ENCODE peak calls at places on chromosomes 12 and 14, in five cellular contexts. S is PC-3, M is heart right ventricle, A is breast epithelium, Q is AG09309. D is an unnamed sample.
A peak's percentile ranks its signal among the peaks of the same experiment; 100 is the strongest.

GRCh38 chr12:65926119-65927004 is 102.1 kb downstream of the HMGA2 start:
- DNase-seq in S (no peak), Q (no peak), A (no peak), M (no peak), D (no peak)

GRCh38 chr12:39503445-39503844 is 60.5 kb upstream of the KIF21A start:
- DNase-seq in Q (no peak), S (peak; percentile 84), M (no peak), A (no peak), D (no peak)

GRCh38 chr12:116164263-116164817 is 113.2 kb downstream of the MED13L start:
- DNase-seq in S (no peak), Q (no peak), A (no peak), M (no peak), D (no peak)

GRCh38 chr12:100672075-100672592 is 98.7 kb downstream of the GAS2L3 start:
- DNase-seq in M (no peak), Q (no peak), S (peak; percentile 55), A (no peak), D (no peak)

GRCh38 chr14:98501335-98501734 is 770.7 kb downstream of the BCL11B start:
- DNase-seq in S (peak; percentile 20), Q (no peak), A (no peak), M (no peak), D (peak; percentile 39)

GRCh38 chr12:12701457-12701856 is 5.5 kb upstream of the GPR19 start:
- DNase-seq in A (no peak), M (no peak), S (no peak), Q (no peak), D (no peak)

GRCh38 chr14:58171090-58171489 is 19.1 kb upstream of the ARMH4 start:
- DNase-seq in A (peak; percentile 77), M (peak; percentile 33), Q (peak; percentile 46), S (peak; percentile 99), D (peak; percentile 93)

GRCh38 chr12:56487448-56488040 is 417 bp downstream of the GLS2 start:
- DNase-seq in A (no peak), S (peak; percentile 41), Q (no peak), M (peak; percentile 10), D (peak; percentile 89)

GRCh38 chr14:69354383-69355154 is 43.5 kb downstream of the ERH start:
- DNase-seq in M (no peak), A (no peak), S (no peak), Q (no peak), D (peak; percentile 82)

GRCh38 chr12:49340971-49341776 is 4.2 kb upstream of the C1QL4 start:
- DNase-seq in M (no peak), Q (no peak), S (no peak), A (no peak), D (no peak)

GRCh38 chr12:21651821-21652220 is 5.8 kb downstream of the LDHB start:
- DNase-seq in S (no peak), Q (no peak), A (no peak), M (no peak), D (no peak)

GRCh38 chr12:30955214-30955613 is 28.7 kb downstream of the TSPAN11 start:
- DNase-seq in S (no peak), M (no peak), A (no peak), Q (no peak), D (no peak)

GRCh38 chr14:77123381-77124344 is 17.9 kb downstream of the ZDHHC22 start:
- DNase-seq in Q (no peak), S (peak; percentile 96), A (peak; percentile 77), M (peak; percentile 51), D (peak; percentile 74)

DNA sequence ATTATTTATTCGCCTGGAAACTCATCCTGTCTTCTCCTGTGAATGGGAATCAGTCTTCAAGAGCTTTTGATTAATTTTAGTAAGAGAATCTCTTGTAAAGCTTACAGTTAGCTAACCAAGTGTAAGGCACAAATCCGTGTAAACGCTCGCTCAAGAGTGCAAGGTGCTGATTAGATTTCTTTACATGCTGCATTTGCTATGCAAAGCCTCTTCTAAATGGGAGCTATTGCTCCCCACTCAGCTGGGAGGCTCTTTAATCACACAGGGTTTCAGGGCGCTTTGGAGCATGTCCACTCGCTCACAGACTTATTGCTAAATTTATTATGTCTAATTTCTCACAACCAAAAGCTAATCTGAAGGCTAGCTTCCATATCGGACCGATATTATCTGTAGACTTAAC is 5.0 kb downstream of the FLRT2 start:
- DNase-seq in M (no peak), A (no peak), S (no peak), Q (no peak), D (no peak)
- H3K4me3 ChIP-seq in M (no peak overlapping the region), A (peak overlapping the region; percentile 80), S (no peak overlapping the region), Q (peak overlapping the region; percentile 96), D (no peak overlapping the region)

GRCh38 chr12:102480401-102480800 is at the start of gene IGF1:
- DNase-seq in Q (no peak), A (no peak), M (no peak), S (no peak), D (no peak)
- H3K4me3 ChIP-seq in Q (no peak within 1 kb of the TSS), A (peak within 1 kb of the TSS; percentile 60), M (peak within 1 kb of the TSS; percentile 31), S (no peak within 1 kb of the TSS), D (peak within 1 kb of the TSS; percentile 15)

DNA sequence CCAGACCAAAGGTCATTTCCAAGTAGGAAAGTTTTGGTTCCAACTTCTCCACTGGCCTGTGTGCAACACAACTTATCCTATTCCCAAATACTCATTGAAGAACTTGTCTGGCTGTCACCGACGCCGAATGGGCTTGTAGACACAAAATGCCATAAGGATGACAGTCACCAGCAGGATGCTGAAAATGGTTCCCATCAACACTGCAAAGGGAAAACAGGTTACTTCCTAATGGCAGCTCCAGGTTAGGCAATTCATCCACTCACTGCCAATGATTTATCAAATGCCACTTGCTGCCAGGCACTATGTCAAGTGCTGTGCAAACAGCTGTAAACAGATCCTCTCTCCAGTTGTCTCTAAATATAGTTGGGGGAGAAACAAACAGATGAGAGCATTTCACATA is 6.1 kb downstream of the C12orf76 start:
- DNase-seq in A (no peak), Q (no peak), S (no peak), M (no peak), D (no peak)
- H3K4me3 ChIP-seq in A (no peak overlapping the region), Q (no peak overlapping the region), S (no peak overlapping the region), M (no peak overlapping the region), D (no peak overlapping the region)

GRCh38 chr14:22546722-22547071 is 42.3 kb downstream of the DAD1 start:
- DNase-seq in S (no peak), A (no peak), Q (no peak), M (no peak), D (no peak)

GRCh38 chr14:22544406-22544805 is 44.6 kb downstream of the DAD1 start:
- DNase-seq in Q (no peak), M (no peak), A (no peak), S (no peak), D (no peak)

GRCh38 chr14:22544881-22545420 is 44.1 kb downstream of the DAD1 start:
- DNase-seq in S (no peak), A (no peak), Q (no peak), M (no peak), D (no peak)

GRCh38 chr14:22547309-22547947 is 41.6 kb downstream of the DAD1 start:
- DNase-seq in M (peak; percentile 54), A (no peak), S (no peak), Q (no peak), D (no peak)

DNA sequence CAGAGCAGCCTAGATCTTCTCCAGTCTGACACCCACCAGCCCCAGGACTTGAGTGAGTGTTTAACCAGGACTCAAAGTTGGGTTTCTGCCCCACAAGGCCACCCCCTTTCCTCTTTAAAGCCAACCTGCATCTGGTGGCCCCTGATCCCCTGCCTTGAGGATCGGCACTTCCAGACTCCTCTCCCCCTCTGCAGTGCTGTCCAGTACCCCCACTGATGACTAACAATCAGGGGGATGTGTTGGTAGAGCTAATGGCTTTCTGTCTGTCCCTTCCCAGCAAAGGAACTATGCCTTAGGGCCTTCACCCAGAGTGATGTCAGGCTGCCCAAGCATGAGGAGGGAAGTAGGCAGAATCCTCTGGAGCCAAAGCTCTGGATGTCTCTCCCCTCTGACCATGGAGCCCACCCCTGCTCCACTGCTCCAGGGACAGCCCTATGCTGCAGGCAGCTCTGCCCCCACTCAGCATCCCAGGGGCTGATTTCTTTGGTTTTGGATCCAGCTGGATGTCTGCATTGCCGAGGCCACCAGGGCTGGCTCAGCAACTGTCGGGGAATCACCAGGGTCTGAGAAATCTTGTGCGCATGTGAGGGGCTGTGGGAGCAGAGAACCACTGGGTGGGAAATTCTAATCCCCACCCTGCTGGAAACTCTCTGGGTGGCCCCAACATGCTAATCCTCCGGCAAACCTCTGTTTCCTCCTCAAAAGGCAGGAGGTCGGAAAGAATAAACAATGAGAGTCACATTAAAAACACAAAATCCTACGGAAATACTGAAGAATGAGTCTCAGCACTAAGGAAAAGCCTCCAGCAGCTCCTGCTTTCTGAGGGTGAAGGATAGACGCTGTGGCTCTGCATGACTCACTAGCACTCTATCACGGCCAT is 42.9 kb downstream of the DAD1 start:
- DNase-seq in S (peak; percentile 77), A (no peak), Q (no peak), M (peak; percentile 40), D (no peak)
- H3K4me3 ChIP-seq in S (no peak overlapping the region), A (no peak overlapping the region), Q (no peak overlapping the region), M (no peak overlapping the region), D (no peak overlapping the region)

GRCh38 chr12:91180162-91180561 is 2.5 kb downstream of the DCN start:
- DNase-seq in A (no peak), Q (no peak), M (no peak), S (no peak), D (no peak)
- H3K4me3 ChIP-seq in A (peak overlapping the region; percentile 59), Q (peak overlapping the region; percentile 45), M (peak overlapping the region; percentile 29), S (no peak overlapping the region), D (no peak overlapping the region)

DNA sequence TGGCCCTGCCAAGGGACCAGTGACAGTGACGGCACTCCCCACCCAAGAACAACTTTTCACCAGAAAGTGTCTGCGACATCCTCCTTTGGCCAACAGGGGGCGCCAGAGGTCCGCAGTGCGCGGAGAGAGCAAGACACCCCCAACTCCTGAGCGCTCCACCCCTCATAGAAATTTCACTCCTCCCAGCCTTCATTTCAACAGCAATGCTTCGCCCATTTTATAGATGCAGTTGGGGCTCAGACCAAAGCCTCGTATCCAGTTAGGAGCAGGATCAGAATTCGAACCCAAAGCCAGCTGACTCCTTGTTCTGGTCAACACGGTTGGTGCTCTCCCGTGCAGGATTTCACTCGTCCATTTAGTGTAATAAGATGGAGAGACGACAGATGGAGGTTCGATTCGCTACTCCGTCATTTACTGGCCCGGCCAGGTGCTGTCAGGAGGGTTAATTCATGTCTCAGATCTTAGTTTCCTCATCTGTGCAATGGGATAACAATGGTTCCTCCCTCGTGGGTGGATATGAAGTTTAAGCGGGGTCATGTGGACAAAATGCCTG is 2.4 kb upstream of the POP5 start:
- DNase-seq in M (peak; percentile 64), Q (no peak), A (peak; percentile 26), S (peak; percentile 87), D (peak; percentile 96)
- H3K4me3 ChIP-seq in M (no peak overlapping the region), Q (no peak overlapping the region), A (peak overlapping the region; percentile 21), S (peak overlapping the region; percentile 70), D (no peak overlapping the region)

DNA sequence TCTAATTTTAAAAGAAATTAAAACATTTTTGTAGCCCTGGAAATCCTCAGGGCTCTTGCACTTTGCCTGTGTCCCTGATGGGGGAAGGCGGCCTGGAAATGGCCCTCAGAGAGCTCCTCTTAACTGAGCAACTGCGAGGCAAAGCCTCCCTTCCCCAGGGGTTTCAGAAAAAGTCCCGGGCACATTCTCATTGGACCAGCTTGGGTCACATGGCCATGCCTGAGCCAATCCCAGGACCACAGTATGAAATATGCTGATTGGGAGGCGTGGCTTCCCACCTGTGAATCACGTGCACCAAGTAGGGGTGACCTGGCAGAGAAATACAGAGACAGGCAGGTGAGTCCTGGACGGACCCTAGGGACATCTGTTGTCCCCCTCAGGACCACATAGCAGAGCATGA is 90.4 kb upstream of the SFSWAP start:
- DNase-seq in A (no peak), S (no peak), M (no peak), Q (no peak), D (no peak)
- H3K4me3 ChIP-seq in A (no peak overlapping the region), S (no peak overlapping the region), M (no peak overlapping the region), Q (no peak overlapping the region), D (no peak overlapping the region)